ENCODE peak calls at places on chromosome 12, in six cellular contexts. One of them, this sample, is unnamed.

GRCh38 chr12:50734409-50735263 is 29.3 kb upstream of the ATF1 start:
- DNase-seq in amniotic stem cell: no peak
- DNase-seq in stimulated activated CD8-positive, alpha-beta memory T cell treated with anti-CD3 and anti-CD28 coated beads, Interleukin-12 subunit alpha, Interleukin-12 subunit beta, amount 100 ng/mL, for 4 hours: no peak
- DNase-seq in NCI-H146: peak
- DNase-seq in foreskin keratinocyte: no peak
- DNase-seq in astrocyte of the cerebellum: peak
- DNase-seq in this sample: peak

GRCh38 chr12:102548543-102548942 is 68.2 kb upstream of the IGF1 start:
- DNase-seq in stimulated activated CD8-positive, alpha-beta memory T cell treated with anti-CD3 and anti-CD28 coated beads, Interleukin-12 subunit alpha, Interleukin-12 subunit beta, amount 100 ng/mL, for 4 hours: no peak
- DNase-seq in NCI-H146: no peak
- DNase-seq in foreskin keratinocyte: no peak
- DNase-seq in amniotic stem cell: no peak
- DNase-seq in astrocyte of the cerebellum: no peak
- DNase-seq in this sample: no peak

GRCh38 chr12:109927622-109928021 is 27.5 kb downstream of the TCHP start:
- DNase-seq in NCI-H146: peak
- DNase-seq in foreskin keratinocyte: no peak
- DNase-seq in astrocyte of the cerebellum: no peak
- DNase-seq in amniotic stem cell: no peak
- DNase-seq in stimulated activated CD8-positive, alpha-beta memory T cell treated with anti-CD3 and anti-CD28 coated beads, Interleukin-12 subunit alpha, Interleukin-12 subunit beta, amount 100 ng/mL, for 4 hours: no peak
- DNase-seq in this sample: peak

GRCh38 chr12:121218588-121219352 is 8.8 kb downstream of the P2RX4 start:
- DNase-seq in astrocyte of the cerebellum: no peak
- DNase-seq in stimulated activated CD8-positive, alpha-beta memory T cell treated with anti-CD3 and anti-CD28 coated beads, Interleukin-12 subunit alpha, Interleukin-12 subunit beta, amount 100 ng/mL, for 4 hours: no peak
- DNase-seq in foreskin keratinocyte: no peak
- DNase-seq in NCI-H146: peak
- DNase-seq in amniotic stem cell: no peak
- DNase-seq in this sample: no peak

GRCh38 chr12:130880411-130880885 is 8.6 kb downstream of the RAN start:
- DNase-seq in amniotic stem cell: no peak
- DNase-seq in astrocyte of the cerebellum: no peak
- DNase-seq in stimulated activated CD8-positive, alpha-beta memory T cell treated with anti-CD3 and anti-CD28 coated beads, Interleukin-12 subunit alpha, Interleukin-12 subunit beta, amount 100 ng/mL, for 4 hours: no peak
- DNase-seq in foreskin keratinocyte: no peak
- DNase-seq in NCI-H146: no peak
- DNase-seq in this sample: no peak

GRCh38 chr12:31324845-31325523 is 966 bp downstream of the SINHCAF start:
- DNase-seq in foreskin keratinocyte: peak
- DNase-seq in stimulated activated CD8-positive, alpha-beta memory T cell treated with anti-CD3 and anti-CD28 coated beads, Interleukin-12 subunit alpha, Interleukin-12 subunit beta, amount 100 ng/mL, for 4 hours: peak
- DNase-seq in amniotic stem cell: no peak
- DNase-seq in NCI-H146: peak
- DNase-seq in astrocyte of the cerebellum: no peak
- DNase-seq in this sample: peak

GRCh38 chr12:121748571-121749265 is 36.2 kb downstream of the TMEM120B start:
- DNase-seq in astrocyte of the cerebellum: no peak
- DNase-seq in NCI-H146: no peak
- DNase-seq in amniotic stem cell: peak
- DNase-seq in foreskin keratinocyte: peak
- DNase-seq in stimulated activated CD8-positive, alpha-beta memory T cell treated with anti-CD3 and anti-CD28 coated beads, Interleukin-12 subunit alpha, Interleukin-12 subunit beta, amount 100 ng/mL, for 4 hours: no peak
- DNase-seq in this sample: no peak

GRCh38 chr12:120536064-120536791 is 2.1 kb downstream of the RNF10 start:
- DNase-seq in astrocyte of the cerebellum: no peak
- DNase-seq in amniotic stem cell: no peak
- DNase-seq in foreskin keratinocyte: no peak
- DNase-seq in NCI-H146: no peak
- DNase-seq in stimulated activated CD8-positive, alpha-beta memory T cell treated with anti-CD3 and anti-CD28 coated beads, Interleukin-12 subunit alpha, Interleukin-12 subunit beta, amount 100 ng/mL, for 4 hours: no peak
- DNase-seq in this sample: no peak

GRCh38 chr12:126342866-126343265 is 1277.6 kb downstream of the AACS start:
- DNase-seq in foreskin keratinocyte: no peak
- DNase-seq in stimulated activated CD8-positive, alpha-beta memory T cell treated with anti-CD3 and anti-CD28 coated beads, Interleukin-12 subunit alpha, Interleukin-12 subunit beta, amount 100 ng/mL, for 4 hours: no peak
- DNase-seq in amniotic stem cell: no peak
- DNase-seq in NCI-H146: no peak
- DNase-seq in astrocyte of the cerebellum: no peak
- DNase-seq in this sample: no peak

GRCh38 chr12:11981174-11981733 is 89.5 kb upstream of the BCL2L14 start:
- DNase-seq in stimulated activated CD8-positive, alpha-beta memory T cell treated with anti-CD3 and anti-CD28 coated beads, Interleukin-12 subunit alpha, Interleukin-12 subunit beta, amount 100 ng/mL, for 4 hours: peak
- DNase-seq in foreskin keratinocyte: no peak
- DNase-seq in NCI-H146: no peak
- DNase-seq in amniotic stem cell: no peak
- DNase-seq in astrocyte of the cerebellum: no peak
- DNase-seq in this sample: no peak

GRCh38 chr12:62250671-62251608 is 9.3 kb upstream of the USP15 start:
- DNase-seq in NCI-H146: no peak
- DNase-seq in stimulated activated CD8-positive, alpha-beta memory T cell treated with anti-CD3 and anti-CD28 coated beads, Interleukin-12 subunit alpha, Interleukin-12 subunit beta, amount 100 ng/mL, for 4 hours: no peak
- DNase-seq in amniotic stem cell: no peak
- DNase-seq in foreskin keratinocyte: peak
- DNase-seq in astrocyte of the cerebellum: no peak
- DNase-seq in this sample: no peak

GRCh38 chr12:101599771-101600486 is 5.2 kb downstream of the MYBPC1 start:
- DNase-seq in foreskin keratinocyte: no peak
- DNase-seq in amniotic stem cell: no peak
- DNase-seq in stimulated activated CD8-positive, alpha-beta memory T cell treated with anti-CD3 and anti-CD28 coated beads, Interleukin-12 subunit alpha, Interleukin-12 subunit beta, amount 100 ng/mL, for 4 hours: no peak
- DNase-seq in NCI-H146: no peak
- DNase-seq in astrocyte of the cerebellum: no peak
- DNase-seq in this sample: no peak

GRCh38 chr12:47576256-47576655 is 129.6 kb downstream of the RPAP3 start:
- DNase-seq in foreskin keratinocyte: no peak
- DNase-seq in stimulated activated CD8-positive, alpha-beta memory T cell treated with anti-CD3 and anti-CD28 coated beads, Interleukin-12 subunit alpha, Interleukin-12 subunit beta, amount 100 ng/mL, for 4 hours: no peak
- DNase-seq in amniotic stem cell: no peak
- DNase-seq in astrocyte of the cerebellum: no peak
- DNase-seq in NCI-H146: peak
- DNase-seq in this sample: no peak

GRCh38 chr12:52907092-52907810 is 2.4 kb upstream of the KRT8 start:
- DNase-seq in amniotic stem cell: no peak
- DNase-seq in foreskin keratinocyte: peak
- DNase-seq in NCI-H146: peak
- DNase-seq in stimulated activated CD8-positive, alpha-beta memory T cell treated with anti-CD3 and anti-CD28 coated beads, Interleukin-12 subunit alpha, Interleukin-12 subunit beta, amount 100 ng/mL, for 4 hours: no peak
- DNase-seq in astrocyte of the cerebellum: no peak
- DNase-seq in this sample: no peak

GRCh38 chr12:77231548-77231947 is 166.2 kb upstream of the E2F7 start:
- DNase-seq in astrocyte of the cerebellum: peak
- DNase-seq in stimulated activated CD8-positive, alpha-beta memory T cell treated with anti-CD3 and anti-CD28 coated beads, Interleukin-12 subunit alpha, Interleukin-12 subunit beta, amount 100 ng/mL, for 4 hours: no peak
- DNase-seq in NCI-H146: no peak
- DNase-seq in amniotic stem cell: no peak
- DNase-seq in foreskin keratinocyte: peak
- DNase-seq in this sample: no peak

GRCh38 chr12:56326533-56326932 is 7.3 kb downstream of the PAN2 start:
- DNase-seq in amniotic stem cell: no peak
- DNase-seq in NCI-H146: no peak
- DNase-seq in stimulated activated CD8-positive, alpha-beta memory T cell treated with anti-CD3 and anti-CD28 coated beads, Interleukin-12 subunit alpha, Interleukin-12 subunit beta, amount 100 ng/mL, for 4 hours: no peak
- DNase-seq in foreskin keratinocyte: no peak
- DNase-seq in astrocyte of the cerebellum: no peak
- DNase-seq in this sample: no peak

GRCh38 chr12:10559241-10559640 is 53.6 kb downstream of the EIF2S3B start:
- DNase-seq in amniotic stem cell: no peak
- DNase-seq in foreskin keratinocyte: no peak
- DNase-seq in astrocyte of the cerebellum: no peak
- DNase-seq in NCI-H146: no peak
- DNase-seq in stimulated activated CD8-positive, alpha-beta memory T cell treated with anti-CD3 and anti-CD28 coated beads, Interleukin-12 subunit alpha, Interleukin-12 subunit beta, amount 100 ng/mL, for 4 hours: peak
- DNase-seq in this sample: no peak

GRCh38 chr12:14841761-14842160 is 1.6 kb downstream of the ART4 start:
- DNase-seq in astrocyte of the cerebellum: no peak
- DNase-seq in amniotic stem cell: no peak
- DNase-seq in foreskin keratinocyte: peak
- DNase-seq in NCI-H146: no peak
- DNase-seq in stimulated activated CD8-positive, alpha-beta memory T cell treated with anti-CD3 and anti-CD28 coated beads, Interleukin-12 subunit alpha, Interleukin-12 subunit beta, amount 100 ng/mL, for 4 hours: no peak
- DNase-seq in this sample: peak

GRCh38 chr12:94553875-94554274 is 94.2 kb upstream of the CEP83 start:
- DNase-seq in stimulated activated CD8-positive, alpha-beta memory T cell treated with anti-CD3 and anti-CD28 coated beads, Interleukin-12 subunit alpha, Interleukin-12 subunit beta, amount 100 ng/mL, for 4 hours: no peak
- DNase-seq in NCI-H146: no peak
- DNase-seq in astrocyte of the cerebellum: no peak
- DNase-seq in foreskin keratinocyte: no peak
- DNase-seq in amniotic stem cell: no peak
- DNase-seq in this sample: no peak

GRCh38 chr12:57342207-57342691 is 88.6 kb downstream of the R3HDM2 start:
- DNase-seq in stimulated activated CD8-positive, alpha-beta memory T cell treated with anti-CD3 and anti-CD28 coated beads, Interleukin-12 subunit alpha, Interleukin-12 subunit beta, amount 100 ng/mL, for 4 hours: no peak
- DNase-seq in NCI-H146: no peak
- DNase-seq in astrocyte of the cerebellum: no peak
- DNase-seq in foreskin keratinocyte: peak
- DNase-seq in amniotic stem cell: no peak
- DNase-seq in this sample: no peak

GRCh38 chr12:120220838-120221575 is 20.1 kb upstream of the RPLP0 start:
- DNase-seq in NCI-H146: no peak
- DNase-seq in astrocyte of the cerebellum: no peak
- DNase-seq in foreskin keratinocyte: no peak
- DNase-seq in amniotic stem cell: no peak
- DNase-seq in stimulated activated CD8-positive, alpha-beta memory T cell treated with anti-CD3 and anti-CD28 coated beads, Interleukin-12 subunit alpha, Interleukin-12 subunit beta, amount 100 ng/mL, for 4 hours: no peak
- DNase-seq in this sample: no peak

GRCh38 chr12:106645074-106645421 is 62.2 kb downstream of the RFX4 start:
- DNase-seq in stimulated activated CD8-positive, alpha-beta memory T cell treated with anti-CD3 and anti-CD28 coated beads, Interleukin-12 subunit alpha, Interleukin-12 subunit beta, amount 100 ng/mL, for 4 hours: no peak
- DNase-seq in amniotic stem cell: no peak
- DNase-seq in NCI-H146: peak
- DNase-seq in astrocyte of the cerebellum: peak
- DNase-seq in foreskin keratinocyte: no peak
- DNase-seq in this sample: no peak

GRCh38 chr12:31325524-31325875 is 450 bp downstream of the SINHCAF start:
- DNase-seq in amniotic stem cell: no peak
- DNase-seq in foreskin keratinocyte: no peak
- DNase-seq in astrocyte of the cerebellum: no peak
- DNase-seq in stimulated activated CD8-positive, alpha-beta memory T cell treated with anti-CD3 and anti-CD28 coated beads, Interleukin-12 subunit alpha, Interleukin-12 subunit beta, amount 100 ng/mL, for 4 hours: peak
- DNase-seq in NCI-H146: peak
- DNase-seq in this sample: no peak

GRCh38 chr12:122981587-122982493 is 1.4 kb downstream of the ARL6IP4 start:
- DNase-seq in stimulated activated CD8-positive, alpha-beta memory T cell treated with anti-CD3 and anti-CD28 coated beads, Interleukin-12 subunit alpha, Interleukin-12 subunit beta, amount 100 ng/mL, for 4 hours: no peak
- DNase-seq in foreskin keratinocyte: no peak
- DNase-seq in astrocyte of the cerebellum: no peak
- DNase-seq in NCI-H146: no peak
- DNase-seq in amniotic stem cell: no peak
- DNase-seq in this sample: no peak

GRCh38 chr12:123126294-123127144 is 24.4 kb downstream of the PITPNM2 start:
- DNase-seq in foreskin keratinocyte: peak
- DNase-seq in stimulated activated CD8-positive, alpha-beta memory T cell treated with anti-CD3 and anti-CD28 coated beads, Interleukin-12 subunit alpha, Interleukin-12 subunit beta, amount 100 ng/mL, for 4 hours: no peak
- DNase-seq in amniotic stem cell: peak
- DNase-seq in astrocyte of the cerebellum: peak
- DNase-seq in NCI-H146: no peak
- DNase-seq in this sample: peak

GRCh38 chr12:24795699-24796385 is 153.1 kb downstream of the BCAT1 start:
- DNase-seq in foreskin keratinocyte: no peak
- DNase-seq in NCI-H146: no peak
- DNase-seq in amniotic stem cell: no peak
- DNase-seq in stimulated activated CD8-positive, alpha-beta memory T cell treated with anti-CD3 and anti-CD28 coated beads, Interleukin-12 subunit alpha, Interleukin-12 subunit beta, amount 100 ng/mL, for 4 hours: no peak
- DNase-seq in astrocyte of the cerebellum: no peak
- DNase-seq in this sample: no peak

GRCh38 chr12:16482726-16483125 is 123.2 kb downstream of the LMO3 start:
- DNase-seq in stimulated activated CD8-positive, alpha-beta memory T cell treated with anti-CD3 and anti-CD28 coated beads, Interleukin-12 subunit alpha, Interleukin-12 subunit beta, amount 100 ng/mL, for 4 hours: no peak
- DNase-seq in astrocyte of the cerebellum: no peak
- DNase-seq in amniotic stem cell: no peak
- DNase-seq in foreskin keratinocyte: no peak
- DNase-seq in NCI-H146: no peak
- DNase-seq in this sample: no peak

GRCh38 chr12:95966287-95966870 is 23.2 kb downstream of the AMDHD1 start:
- DNase-seq in NCI-H146: peak
- DNase-seq in foreskin keratinocyte: peak
- DNase-seq in stimulated activated CD8-positive, alpha-beta memory T cell treated with anti-CD3 and anti-CD28 coated beads, Interleukin-12 subunit alpha, Interleukin-12 subunit beta, amount 100 ng/mL, for 4 hours: no peak
- DNase-seq in amniotic stem cell: no peak
- DNase-seq in astrocyte of the cerebellum: no peak
- DNase-seq in this sample: no peak

GRCh38 chr12:52074006-52074405 is 4.2 kb downstream of the ATG101 start:
- DNase-seq in amniotic stem cell: no peak
- DNase-seq in NCI-H146: no peak
- DNase-seq in stimulated activated CD8-positive, alpha-beta memory T cell treated with anti-CD3 and anti-CD28 coated beads, Interleukin-12 subunit alpha, Interleukin-12 subunit beta, amount 100 ng/mL, for 4 hours: no peak
- DNase-seq in astrocyte of the cerebellum: no peak
- DNase-seq in foreskin keratinocyte: no peak
- DNase-seq in this sample: no peak

GRCh38 chr12:12628013-12628412 is 16.3 kb downstream of the CREBL2 start:
- DNase-seq in NCI-H146: no peak
- DNase-seq in amniotic stem cell: no peak
- DNase-seq in astrocyte of the cerebellum: no peak
- DNase-seq in stimulated activated CD8-positive, alpha-beta memory T cell treated with anti-CD3 and anti-CD28 coated beads, Interleukin-12 subunit alpha, Interleukin-12 subunit beta, amount 100 ng/mL, for 4 hours: no peak
- DNase-seq in foreskin keratinocyte: peak
- DNase-seq in this sample: no peak

GRCh38 chr12:48038085-48038484 is 33.8 kb upstream of the COL2A1 start:
- DNase-seq in amniotic stem cell: no peak
- DNase-seq in foreskin keratinocyte: no peak
- DNase-seq in astrocyte of the cerebellum: no peak
- DNase-seq in stimulated activated CD8-positive, alpha-beta memory T cell treated with anti-CD3 and anti-CD28 coated beads, Interleukin-12 subunit alpha, Interleukin-12 subunit beta, amount 100 ng/mL, for 4 hours: no peak
- DNase-seq in NCI-H146: no peak
- DNase-seq in this sample: no peak

GRCh38 chr12:59834659-59835474 is 239.0 kb downstream of the SLC16A7 start:
- DNase-seq in foreskin keratinocyte: no peak
- DNase-seq in astrocyte of the cerebellum: no peak
- DNase-seq in stimulated activated CD8-positive, alpha-beta memory T cell treated with anti-CD3 and anti-CD28 coated beads, Interleukin-12 subunit alpha, Interleukin-12 subunit beta, amount 100 ng/mL, for 4 hours: no peak
- DNase-seq in amniotic stem cell: no peak
- DNase-seq in NCI-H146: peak
- DNase-seq in this sample: no peak

GRCh38 chr12:54216580-54217308 is 28.0 kb upstream of the SMUG1 start:
- DNase-seq in NCI-H146: peak
- DNase-seq in amniotic stem cell: peak
- DNase-seq in stimulated activated CD8-positive, alpha-beta memory T cell treated with anti-CD3 and anti-CD28 coated beads, Interleukin-12 subunit alpha, Interleukin-12 subunit beta, amount 100 ng/mL, for 4 hours: peak
- DNase-seq in astrocyte of the cerebellum: peak
- DNase-seq in foreskin keratinocyte: peak
- DNase-seq in this sample: peak